ENCODE peak calls at places on chromosomes 7 and 10, in five cellular contexts. One of them, this sample, is unnamed.

GRCh38 chr7:91228327-91228726 is 35.9 kb upstream of the FZD1 start:
- DNase-seq in cardiac muscle cell: no peak
- DNase-seq in AG04450: no peak
- DNase-seq in H9: no peak
- DNase-seq in heart right ventricle: no peak
- DNase-seq in this sample: no peak

GRCh38 chr7:116327751-116328150 is 117.4 kb downstream of the TES start:
- DNase-seq in cardiac muscle cell: peak
- DNase-seq in AG04450: peak
- DNase-seq in H9: no peak
- DNase-seq in heart right ventricle: no peak
- DNase-seq in this sample: no peak

GRCh38 chr7:133853706-133854276 is 273.3 kb upstream of the LRGUK start:
- DNase-seq in heart right ventricle: no peak
- DNase-seq in H9: peak
- DNase-seq in AG04450: peak
- DNase-seq in cardiac muscle cell: peak
- DNase-seq in this sample: no peak

GRCh38 chr10:23686722-23687121 is 247.8 kb downstream of the OTUD1 start:
- DNase-seq in cardiac muscle cell: no peak
- DNase-seq in AG04450: no peak
- DNase-seq in H9: no peak
- DNase-seq in heart right ventricle: no peak
- DNase-seq in this sample: no peak

GRCh38 chr10:70561051-70561450 is 41.5 kb downstream of the PRF1 start:
- DNase-seq in cardiac muscle cell: peak
- DNase-seq in heart right ventricle: no peak
- DNase-seq in AG04450: no peak
- DNase-seq in H9: no peak
- DNase-seq in this sample: no peak

GRCh38 chr7:71486856-71487628 is 355.1 kb downstream of the GALNT17 start:
- DNase-seq in H9: no peak
- DNase-seq in heart right ventricle: no peak
- DNase-seq in cardiac muscle cell: peak
- DNase-seq in AG04450: no peak
- DNase-seq in this sample: no peak

GRCh38 chr7:149126662-149127321 is 668 bp upstream of the ZNF425 start:
- DNase-seq in H9: no peak
- DNase-seq in heart right ventricle: peak
- DNase-seq in AG04450: no peak
- DNase-seq in cardiac muscle cell: no peak
- DNase-seq in this sample: no peak

GRCh38 chr7:143375298-143376034 is 5.7 kb upstream of the ZYX start:
- DNase-seq in heart right ventricle: no peak
- DNase-seq in cardiac muscle cell: peak
- DNase-seq in AG04450: no peak
- DNase-seq in H9: no peak
- DNase-seq in this sample: peak

GRCh38 chr7:148623586-148624282 is 33.2 kb downstream of the C7orf33 start:
- DNase-seq in H9: no peak
- DNase-seq in AG04450: no peak
- DNase-seq in heart right ventricle: no peak
- DNase-seq in cardiac muscle cell: peak
- DNase-seq in this sample: no peak

GRCh38 chr7:137169282-137169698 is 174.2 kb downstream of the PTN start:
- DNase-seq in heart right ventricle: peak
- DNase-seq in cardiac muscle cell: peak
- DNase-seq in AG04450: peak
- DNase-seq in H9: peak
- DNase-seq in this sample: no peak

GRCh38 chr10:79079490-79080355 is 11.0 kb downstream of the ZMIZ1 start:
- DNase-seq in heart right ventricle: peak
- DNase-seq in H9: no peak
- DNase-seq in AG04450: no peak
- DNase-seq in cardiac muscle cell: peak
- DNase-seq in this sample: no peak

GRCh38 chr7:144391823-144392255 is 11.7 kb downstream of the NOBOX start:
- DNase-seq in AG04450: peak
- DNase-seq in H9: no peak
- DNase-seq in cardiac muscle cell: peak
- DNase-seq in heart right ventricle: no peak
- DNase-seq in this sample: no peak

GRCh38 chr7:25028370-25028971 is 48.5 kb upstream of the OSBPL3 start:
- DNase-seq in AG04450: peak
- DNase-seq in cardiac muscle cell: peak
- DNase-seq in H9: no peak
- DNase-seq in heart right ventricle: no peak
- DNase-seq in this sample: no peak

DNA sequence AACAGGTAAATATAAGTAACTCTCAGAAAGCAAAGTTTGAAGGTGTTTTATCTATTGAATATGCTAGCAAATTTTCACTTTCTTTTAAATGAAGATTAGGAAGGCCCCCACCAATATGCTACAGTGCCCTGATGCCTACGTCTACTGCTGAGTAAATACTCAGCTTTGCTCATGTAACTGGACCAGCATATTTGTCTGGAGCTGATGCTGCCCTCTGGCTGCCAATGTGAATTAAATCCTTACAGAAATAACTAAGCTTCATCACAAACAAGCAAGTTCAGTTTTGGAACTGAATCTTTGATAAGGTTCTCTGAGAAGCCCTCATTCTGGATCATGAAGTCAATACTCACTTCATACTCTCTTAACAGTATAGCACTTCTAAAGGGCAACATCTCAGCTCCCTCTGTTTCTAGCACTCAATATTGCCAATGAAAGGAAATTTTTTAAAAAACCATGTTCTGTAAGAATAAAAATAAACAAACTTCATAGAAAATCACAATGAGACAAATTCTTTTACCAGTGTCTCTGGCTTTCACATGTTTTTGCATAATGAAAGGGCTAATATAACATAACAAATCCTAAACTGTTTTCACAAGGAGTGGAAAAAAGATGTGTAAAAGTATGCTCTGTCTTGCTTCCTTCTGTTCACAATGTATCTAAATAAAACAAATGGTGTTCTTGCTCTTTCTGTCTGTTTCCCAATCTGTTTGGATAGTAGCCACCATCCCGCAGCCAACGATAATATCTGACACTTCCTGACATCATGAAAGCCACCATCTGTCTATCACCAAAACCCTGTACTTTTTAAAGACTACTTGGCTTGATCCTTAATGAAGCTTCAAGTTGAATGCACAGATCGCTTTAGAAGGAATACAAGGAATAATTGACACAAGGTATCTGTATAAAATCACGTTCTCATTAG is 246.5 kb downstream of the ETV1 start:
- DNase-seq in H9: peak
- DNase-seq in heart right ventricle: no peak
- DNase-seq in cardiac muscle cell: peak
- DNase-seq in AG04450: peak
- DNase-seq in this sample: no peak
- TF ChIP-seq CTCF in H9: peak
- TF ChIP-seq CTCF in heart right ventricle: peak
- TF ChIP-seq CTCF in cardiac muscle cell: peak
- TF ChIP-seq CTCF in AG04450: peak
- TF ChIP-seq CTCF in this sample: peak

GRCh38 chr10:27485368-27485767 is 18.7 kb upstream of the RAB18 start:
- DNase-seq in cardiac muscle cell: no peak
- DNase-seq in AG04450: no peak
- DNase-seq in heart right ventricle: no peak
- DNase-seq in H9: no peak
- DNase-seq in this sample: no peak

GRCh38 chr10:27485986-27486385 is 18.1 kb upstream of the RAB18 start:
- DNase-seq in heart right ventricle: no peak
- DNase-seq in cardiac muscle cell: no peak
- DNase-seq in AG04450: no peak
- DNase-seq in H9: no peak
- DNase-seq in this sample: no peak

GRCh38 chr10:27479016-27479415 is 25.1 kb upstream of the RAB18 start:
- DNase-seq in AG04450: no peak
- DNase-seq in cardiac muscle cell: no peak
- DNase-seq in H9: no peak
- DNase-seq in heart right ventricle: no peak
- DNase-seq in this sample: no peak

GRCh38 chr10:27482984-27483956 is 20.8 kb upstream of the RAB18 start:
- DNase-seq in heart right ventricle: no peak
- DNase-seq in cardiac muscle cell: no peak
- DNase-seq in AG04450: no peak
- DNase-seq in H9: no peak
- DNase-seq in this sample: no peak

DNA sequence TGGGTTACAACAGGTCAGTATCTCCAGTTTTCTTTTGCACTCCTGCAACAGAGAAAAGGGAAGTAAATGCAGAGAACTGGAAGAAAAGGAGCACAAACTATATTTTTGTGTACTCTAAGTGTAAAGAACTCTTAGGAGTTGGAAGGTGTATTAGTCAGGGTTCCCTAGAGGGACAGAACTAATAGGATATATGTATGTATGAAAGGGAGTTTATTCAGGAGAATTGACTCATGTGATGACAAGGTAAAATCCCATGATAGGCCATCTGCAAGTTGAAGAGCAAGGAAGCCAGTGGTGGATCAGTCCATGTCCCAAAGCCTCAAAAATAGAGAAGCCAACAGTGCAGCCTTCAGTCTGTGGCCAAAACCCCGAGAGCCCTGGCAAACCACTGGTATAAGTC is 22.6 kb upstream of the RAB18 start:
- DNase-seq in H9: no peak
- DNase-seq in AG04450: no peak
- DNase-seq in cardiac muscle cell: no peak
- DNase-seq in heart right ventricle: no peak
- DNase-seq in this sample: no peak
- TF ChIP-seq CTCF in H9: no peak
- TF ChIP-seq CTCF in AG04450: no peak
- TF ChIP-seq CTCF in cardiac muscle cell: no peak
- TF ChIP-seq CTCF in heart right ventricle: no peak
- TF ChIP-seq CTCF in this sample: no peak

GRCh38 chr10:129467346-129468119 is 492 bp downstream of the MGMT start:
- DNase-seq in AG04450: no peak
- DNase-seq in H9: no peak
- DNase-seq in heart right ventricle: no peak
- DNase-seq in cardiac muscle cell: peak
- DNase-seq in this sample: no peak
- TF ChIP-seq CTCF in AG04450: no peak
- TF ChIP-seq CTCF in H9: no peak
- TF ChIP-seq CTCF in heart right ventricle: no peak
- TF ChIP-seq CTCF in cardiac muscle cell: no peak
- TF ChIP-seq CTCF in this sample: no peak

DNA sequence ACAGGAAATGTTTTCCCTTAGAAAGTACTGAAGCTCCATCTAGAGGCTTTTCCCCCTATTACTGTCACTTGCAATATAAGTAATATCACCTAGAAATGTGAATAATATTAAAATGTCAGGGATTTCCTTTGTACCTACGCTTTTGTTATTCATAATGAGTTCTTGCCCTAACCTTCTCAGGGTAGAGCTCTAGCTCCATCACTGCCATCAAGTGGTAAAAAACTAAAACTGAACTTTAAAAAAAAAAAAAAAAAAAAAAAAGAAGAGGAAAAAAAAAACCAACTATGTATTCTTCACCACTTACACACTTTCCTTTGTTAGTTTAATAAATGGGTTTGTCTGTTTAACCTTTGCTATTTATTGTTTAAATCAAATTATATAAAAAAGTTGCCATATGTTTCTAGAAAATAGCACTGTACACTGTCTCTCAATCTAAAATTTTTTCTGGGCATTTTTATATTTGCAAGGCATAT is 49.9 kb downstream of the DNAJC1 start:
- DNase-seq in AG04450: no peak
- DNase-seq in heart right ventricle: no peak
- DNase-seq in cardiac muscle cell: peak
- DNase-seq in H9: no peak
- DNase-seq in this sample: no peak
- TF ChIP-seq CTCF in AG04450: peak
- TF ChIP-seq CTCF in heart right ventricle: peak
- TF ChIP-seq CTCF in cardiac muscle cell: peak
- TF ChIP-seq CTCF in H9: peak
- TF ChIP-seq CTCF in this sample: peak

DNA sequence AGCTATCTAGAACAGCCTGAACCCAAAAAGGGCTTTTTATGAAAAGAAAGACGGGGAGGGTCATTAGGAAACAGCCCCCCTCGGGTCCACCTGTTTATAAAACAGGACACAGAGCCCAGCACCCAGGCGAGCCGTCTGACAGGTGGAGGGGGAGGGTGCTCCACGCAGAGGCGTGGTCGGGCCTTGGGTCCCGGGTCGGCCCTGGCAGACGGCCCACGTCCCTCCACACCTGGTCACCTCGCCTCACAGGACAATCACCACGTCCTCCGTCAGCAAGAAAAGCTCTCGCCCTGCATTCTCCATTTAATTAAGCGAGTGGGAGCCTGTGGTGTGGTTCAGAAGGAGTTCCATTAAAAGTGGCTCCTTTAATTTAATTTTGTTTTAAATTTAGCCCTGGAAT is 42.3 kb upstream of the FOXL3 start:
- DNase-seq in H9: no peak
- DNase-seq in heart right ventricle: no peak
- DNase-seq in cardiac muscle cell: no peak
- DNase-seq in AG04450: no peak
- DNase-seq in this sample: no peak
- TF ChIP-seq CTCF in H9: no peak
- TF ChIP-seq CTCF in heart right ventricle: no peak
- TF ChIP-seq CTCF in cardiac muscle cell: no peak
- TF ChIP-seq CTCF in AG04450: no peak
- TF ChIP-seq CTCF in this sample: no peak

GRCh38 chr10:60291354-60291930 is 98.2 kb downstream of the ANK3 start:
- DNase-seq in H9: no peak
- DNase-seq in cardiac muscle cell: peak
- DNase-seq in heart right ventricle: no peak
- DNase-seq in AG04450: no peak
- DNase-seq in this sample: no peak

GRCh38 chr10:60289800-60290199 is 99.9 kb downstream of the ANK3 start:
- DNase-seq in H9: no peak
- DNase-seq in cardiac muscle cell: no peak
- DNase-seq in heart right ventricle: no peak
- DNase-seq in AG04450: no peak
- DNase-seq in this sample: no peak

GRCh38 chr10:60288291-60288690 is 101.4 kb downstream of the ANK3 start:
- DNase-seq in H9: no peak
- DNase-seq in heart right ventricle: no peak
- DNase-seq in AG04450: no peak
- DNase-seq in cardiac muscle cell: peak
- DNase-seq in this sample: no peak

GRCh38 chr10:60293797-60294196 is 95.9 kb downstream of the ANK3 start:
- DNase-seq in H9: no peak
- DNase-seq in heart right ventricle: no peak
- DNase-seq in AG04450: no peak
- DNase-seq in cardiac muscle cell: peak
- DNase-seq in this sample: no peak

GRCh38 chr10:60290558-60290957 is 99.1 kb downstream of the ANK3 start:
- DNase-seq in AG04450: no peak
- DNase-seq in H9: no peak
- DNase-seq in heart right ventricle: no peak
- DNase-seq in cardiac muscle cell: no peak
- DNase-seq in this sample: no peak
- TF ChIP-seq CTCF in AG04450: no peak
- TF ChIP-seq CTCF in H9: no peak
- TF ChIP-seq CTCF in heart right ventricle: no peak
- TF ChIP-seq CTCF in cardiac muscle cell: no peak
- TF ChIP-seq CTCF in this sample: no peak

GRCh38 chr7:19122018-19122588 is 4.7 kb upstream of the TWIST1 start:
- DNase-seq in heart right ventricle: no peak
- DNase-seq in H9: no peak
- DNase-seq in cardiac muscle cell: peak
- DNase-seq in AG04450: no peak
- DNase-seq in this sample: no peak
- TF ChIP-seq CTCF in heart right ventricle: peak
- TF ChIP-seq CTCF in H9: peak
- TF ChIP-seq CTCF in cardiac muscle cell: peak
- TF ChIP-seq CTCF in AG04450: peak
- TF ChIP-seq CTCF in this sample: peak